ENCODE peak calls at places on chromosomes 4 and X, in ten cellular contexts. H is activated naive CD8-positive, alpha-beta T cell treated with anti-CD3 and anti-CD28 coated beads, Interleukin-2, amount 10 ng/mL, durations not matched to agents 7 days and 5 days; U is A549; M is pancreas; Q is mucosa of descending colon; L is CD8-positive, alpha-beta T cell; F is T-cell; Z is T-helper 17 cell; B is CD4-positive, alpha-beta T cell; P is activated CD8-positive, alpha-beta T cell treated with anti-CD3 and anti-CD28 coated beads for 36 hours. V is an unnamed sample.

GRCh38 chr4:113781439-113782040 is 20.0 kb upstream of the CAMK2D start:
- ATAC-seq in F (no peak), H (no peak), L (no peak), Z (peak; percentile 55), M (no peak), P (peak; percentile 34), U (no peak), Q (no peak), B (peak; percentile 21), V (no peak)

GRCh38 chrX:10467793-10468192 is 152.6 kb downstream of the MID1 start:
- ATAC-seq in P (no peak), B (no peak), M (no peak), U (no peak), F (no peak), H (no peak), Q (no peak), L (no peak), Z (no peak), V (peak; percentile 56)

GRCh38 chrX:70979136-70979762 is 48.4 kb upstream of the SLC7A3 start:
- ATAC-seq in F (no peak), M (no peak), U (peak; percentile 88), P (peak; percentile 42), Z (no peak), L (no peak), H (no peak), Q (peak; percentile 26), B (no peak), V (no peak)

GRCh38 chr4:54423066-54423465 is 194.0 kb downstream of the PDGFRA start:
- ATAC-seq in L (no peak), Z (no peak), F (no peak), Q (no peak), H (no peak), U (no peak), P (no peak), B (no peak), M (no peak), V (no peak)

GRCh38 chrX:132837971-132838370 is 120.5 kb downstream of the HS6ST2 start:
- ATAC-seq in L (no peak), Z (no peak), B (no peak), H (no peak), P (no peak), U (no peak), M (no peak), F (no peak), Q (peak; percentile 93), V (no peak)

GRCh38 chr4:38082424-38083374 is 122.5 kb downstream of the PTTG2 start:
- ATAC-seq in B (no peak), Z (no peak), U (no peak), L (no peak), M (no peak), H (no peak), P (no peak), F (no peak), Q (no peak), V (no peak)

GRCh38 chrX:47091149-47091775 is 13.0 kb downstream of the RGN start:
- ATAC-seq in M (no peak), U (no peak), P (peak; percentile 49), H (no peak), B (no peak), F (no peak), Z (no peak), L (no peak), Q (no peak), V (no peak)

GRCh38 chr4:6263541-6264540 is 5.8 kb upstream of the WFS1 start:
- ATAC-seq in Q (peak; percentile 73), U (no peak), M (no peak), F (no peak), L (no peak), Z (peak; percentile 41), B (no peak), P (no peak), H (peak; percentile 57), V (no peak)

GRCh38 chr4:92952897-92953296 is 649.1 kb downstream of the GRID2 start:
- ATAC-seq in L (no peak), U (no peak), B (no peak), P (no peak), F (no peak), M (no peak), Z (no peak), Q (no peak), H (no peak), V (no peak)

GRCh38 chr4:142356797-142357196 is 489.3 kb downstream of the INPP4B start:
- ATAC-seq in L (no peak), H (no peak), B (peak; percentile 33), P (peak; percentile 31), U (no peak), M (no peak), Q (peak; percentile 40), F (peak; percentile 41), Z (peak; percentile 58), V (no peak)

GRCh38 chr4:150943831-150944230 is 71.3 kb downstream of the LRBA start:
- ATAC-seq in Z (no peak), H (no peak), P (peak; percentile 45), U (no peak), L (no peak), B (no peak), Q (no peak), M (no peak), F (no peak), V (no peak)